ENCODE peak calls at places on chromosomes 13 and 19, in six cellular contexts. K is K562, J is GM12891, V is HepG2, R is GM12878, N is H1. W is an unnamed sample.

GRCh38 chr19:49558591-49558990 is 21.8 kb downstream of the NOSIP start:
- DNase-seq in R (no peak), J (no peak), V (no peak), N (no peak), K (no peak), W (no peak)

GRCh38 chr19:50729894-50730293 is 6.7 kb downstream of the CLEC11A start:
- DNase-seq in J (no peak), N (no peak), V (no peak), R (no peak), K (no peak), W (no peak)

GRCh38 chr13:80945328-80945727 is 604.4 kb upstream of the SPRY2 start:
- DNase-seq in V (peak; percentile 71), R (no peak), K (no peak), J (no peak), N (no peak), W (no peak)

GRCh38 chr19:13827656-13828055 is 32.4 kb downstream of the ZSWIM4 start:
- DNase-seq in N (no peak), R (no peak), J (no peak), K (peak; percentile 28), V (no peak), W (no peak)

GRCh38 chr19:676343-677105 is at the start of gene FSTL3:
- DNase-seq in V (no peak), K (no peak), R (no peak), N (no peak), J (no peak), W (no peak)

GRCh38 chr19:56105090-56105701 is 15.9 kb downstream of the ZNF787 start:
- DNase-seq in J (peak; percentile 56), N (peak; percentile 89), V (peak; percentile 78), R (no peak), K (no peak), W (no peak)

GRCh38 chr13:24127116-24127631 is 33.3 kb upstream of the SPATA13 start:
- DNase-seq in J (no peak), R (peak; percentile 16), N (no peak), K (no peak), V (no peak), W (no peak)

GRCh38 chr13:112688560-112689497 is 1.0 kb upstream of the ATP11A start:
- DNase-seq in V (peak; percentile 24), K (peak; percentile 47), N (peak; percentile 65), R (no peak), J (no peak), W (no peak)

GRCh38 chr13:26929971-26930730 is 169.6 kb upstream of the GPR12 start:
- DNase-seq in K (peak; percentile 73), N (peak; percentile 96), R (no peak), V (peak; percentile 39), J (peak; percentile 54), W (peak; percentile 55)

GRCh38 chr13:75326173-75327131 is 155.5 kb downstream of the TBC1D4 start:
- DNase-seq in R (no peak), J (peak; percentile 20), N (no peak), V (no peak), K (peak; percentile 62), W (peak; percentile 17)

GRCh38 chr13:102869948-102870676 is 24.3 kb downstream of the ERCC5 start:
- DNase-seq in K (no peak), R (no peak), N (no peak), V (no peak), J (no peak), W (no peak)

GRCh38 chr13:85982102-85982501 is 182.9 kb upstream of the SLITRK6 start:
- DNase-seq in J (no peak), V (no peak), K (no peak), R (no peak), N (no peak), W (no peak)

GRCh38 chr13:112333756-112334543 is 42.2 kb upstream of the SPACA7 start:
- DNase-seq in J (no peak), K (peak; percentile 46), N (no peak), R (no peak), V (no peak), W (no peak)

GRCh38 chr13:98044301-98044700 is 90.8 kb downstream of the IPO5 start:
- DNase-seq in V (no peak), N (no peak), R (no peak), K (no peak), J (no peak), W (no peak)

GRCh38 chr19:16266586-16266942 is 58.1 kb upstream of the KLF2 start:
- DNase-seq in V (no peak), J (no peak), R (no peak), N (no peak), K (no peak), W (no peak)

GRCh38 chr19:5128251-5128931 is 159.5 kb downstream of the KDM4B start:
- DNase-seq in K (peak; percentile 90), V (no peak), N (no peak), R (no peak), J (no peak), W (no peak)

GRCh38 chr19:41997121-41997850 is 3.3 kb upstream of the ATP1A3 start:
- DNase-seq in N (peak; percentile 91), K (peak; percentile 60), V (no peak), J (peak; percentile 62), R (no peak), W (peak; percentile 63)

GRCh38 chr19:41993612-41994483 is at the start of gene ATP1A3:
- DNase-seq in K (peak; percentile 76), N (peak; percentile 88), R (no peak), V (no peak), J (peak; percentile 92), W (peak; percentile 84)

GRCh38 chr19:41994521-41994971 is 516 bp upstream of the ATP1A3 start:
- DNase-seq in K (no peak), V (no peak), R (no peak), N (no peak), J (no peak), W (no peak)

GRCh38 chr19:41995959-41996797 is 2.1 kb upstream of the ATP1A3 start:
- DNase-seq in N (peak; percentile 78), J (no peak), V (no peak), K (peak; percentile 54), R (no peak), W (no peak)

GRCh38 chr19:41994994-41995958 is 1.2 kb upstream of the ATP1A3 start:
- DNase-seq in J (no peak), V (no peak), R (peak; percentile 2), N (no peak), K (no peak), W (no peak)
- TF ChIP-seq TAF1 in J (no peak), V (no peak), R (no peak), N (no peak), K (no peak), W (no peak)

DNA sequence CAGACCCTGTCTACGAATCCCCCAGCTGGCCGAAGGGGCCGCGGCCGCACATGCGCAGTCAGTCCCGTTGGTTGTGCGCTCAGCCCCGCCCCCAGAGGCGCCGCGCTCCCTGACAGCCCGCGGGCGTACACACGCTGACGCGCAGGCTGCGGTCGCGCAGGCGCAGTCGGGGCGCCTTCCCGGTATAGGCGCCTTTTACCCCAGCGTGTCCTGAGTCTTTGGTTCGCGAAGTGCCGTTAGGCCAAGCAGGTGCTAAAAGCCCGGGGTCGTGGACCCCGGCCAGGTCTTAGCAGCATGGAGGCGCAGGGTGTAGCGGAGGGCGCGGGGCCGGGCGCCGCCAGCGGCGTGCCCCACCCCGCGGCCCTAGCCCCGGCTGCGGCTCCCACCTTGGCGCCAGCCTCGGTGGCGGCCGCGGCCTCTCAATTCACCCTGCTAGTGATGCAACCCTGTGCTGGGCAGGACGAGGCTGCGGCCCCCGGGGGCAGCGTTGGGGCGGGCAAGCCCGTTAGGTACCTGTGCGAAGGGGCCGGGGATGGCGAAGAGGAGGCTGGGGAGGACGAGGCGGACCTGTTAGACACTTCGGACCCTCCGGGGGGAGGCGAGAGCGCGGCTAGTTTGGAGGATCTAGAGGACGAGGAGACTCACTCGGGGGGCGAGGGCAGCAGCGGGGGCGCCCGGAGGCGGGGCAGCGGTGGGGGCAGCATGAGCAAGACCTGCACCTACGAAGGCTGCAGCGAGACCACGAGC is at the start of gene RFXAP:
- DNase-seq in K (peak; percentile 89), N (peak; percentile 96), J (peak; percentile 85), V (peak; percentile 74), R (peak; percentile 51), W (peak; percentile 79)
- TF ChIP-seq POLR2A in K (peak; percentile 50), N (no peak), J (peak; percentile 55), V (peak; percentile 62), R (peak; percentile 75), W (peak; percentile 63)

GRCh38 chr13:32687275-32687674 is 101.0 kb downstream of the PDS5B start:
- DNase-seq in V (no peak), R (no peak), J (no peak), K (no peak), N (no peak), W (no peak)

GRCh38 chr13:32682130-32682529 is 95.9 kb downstream of the PDS5B start:
- DNase-seq in V (no peak), J (no peak), R (no peak), K (no peak), N (no peak), W (no peak)

GRCh38 chr13:32682740-32683139 is 96.5 kb downstream of the PDS5B start:
- DNase-seq in R (no peak), J (no peak), K (no peak), V (no peak), N (no peak), W (no peak)
- TF ChIP-seq TAF1 in R (no peak), J (no peak), K (no peak), V (no peak), N (no peak), W (no peak)

DNA sequence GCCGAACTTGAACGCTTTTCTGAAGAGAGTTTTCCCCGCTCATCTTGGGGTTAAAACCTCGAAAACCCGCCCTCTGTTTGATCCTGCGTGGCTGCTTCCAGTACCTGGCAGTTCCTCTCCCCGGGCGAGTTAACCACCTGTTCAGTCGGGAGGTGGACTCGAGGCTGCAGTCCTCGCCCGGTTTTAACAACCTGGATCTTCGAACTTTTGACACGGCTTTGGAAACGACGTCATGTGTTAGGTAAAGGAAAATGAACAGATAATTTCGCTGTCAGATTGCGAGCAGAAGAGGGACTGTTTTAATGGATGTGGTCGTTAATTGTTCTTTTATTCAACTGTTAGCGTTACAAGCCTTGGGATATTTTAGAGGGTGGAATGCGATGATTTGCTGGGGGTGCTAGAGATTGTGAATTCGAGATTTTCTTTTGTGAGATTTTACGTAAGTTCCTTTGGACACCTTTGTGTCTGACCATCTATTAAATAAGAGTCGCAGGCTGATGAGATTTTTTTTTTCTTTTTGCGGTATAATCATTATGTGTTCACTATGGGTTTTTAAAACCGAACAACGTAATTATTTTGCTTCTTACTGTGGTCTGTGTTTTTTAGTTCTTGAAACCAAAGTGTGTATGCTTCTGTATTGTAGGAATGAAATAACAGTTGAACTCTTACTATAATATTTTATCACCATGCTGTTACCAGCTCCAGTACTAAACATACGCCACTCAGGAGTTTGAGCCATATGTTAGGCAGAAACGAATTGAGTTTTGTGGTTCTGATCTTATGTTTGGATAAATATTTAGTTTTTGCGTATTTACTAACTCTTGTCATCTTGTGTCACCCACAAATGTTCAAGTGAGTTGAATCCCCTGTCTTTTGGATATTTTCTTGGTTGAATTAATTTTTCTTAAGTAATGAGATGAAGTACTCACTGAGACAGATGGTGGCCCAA is 1.2 kb downstream of the FNDC3A start:
- DNase-seq in R (no peak), K (peak; percentile 19), V (peak; percentile 73), N (no peak), J (no peak), W (no peak)
- TF ChIP-seq POLR2A in R (no peak), K (no peak), V (peak; percentile 75), N (no peak), J (peak; percentile 32), W (peak; percentile 19)

GRCh38 chr19:4068058-4068966 is 1.6 kb upstream of the ZBTB7A start:
- DNase-seq in K (no peak), V (no peak), R (no peak), J (no peak), N (no peak), W (no peak)
- TF ChIP-seq TAF1 in K (no peak), V (no peak), R (no peak), J (no peak), N (no peak), W (no peak)

W was measured in GM12892.